ENCODE peak calls at places on chromosomes 2 and 18, in seven cellular contexts. F is SK-N-SH, V is H1, E is K562, H is HCT116, P is GM12878, C is HepG2. Q is an unnamed sample.

GRCh38 chr2:23504591-23504990 is 119.6 kb downstream of the KLHL29 start:
- DNase-seq in C (no peak), P (no peak), F (no peak), E (no peak), V (no peak), H (no peak), Q (no peak)

GRCh38 chr2:100781009-100781325 is 39.0 kb upstream of the NPAS2 start:
- DNase-seq in V (no peak), P (no peak), H (no peak), F (no peak), E (no peak), C (no peak), Q (no peak)

GRCh38 chr2:234996467-234997270 is 44.9 kb downstream of the SH3BP4 start:
- DNase-seq in H (no peak), P (no peak), V (peak), E (no peak), F (no peak), C (peak), Q (no peak)

GRCh38 chr2:60806988-60807681 is 51.1 kb downstream of the PAPOLG start:
- DNase-seq in H (no peak), F (peak), V (peak), C (no peak), E (peak), P (peak), Q (no peak)

GRCh38 chr2:10452334-10452733 is 4.2 kb upstream of the ODC1 start:
- DNase-seq in F (peak), C (peak), E (no peak), P (no peak), V (no peak), H (no peak), Q (no peak)

GRCh38 chr2:54667726-54668650 is 55.5 kb upstream of the EML6 start:
- DNase-seq in C (no peak), P (no peak), H (no peak), V (no peak), E (no peak), F (no peak), Q (no peak)

GRCh38 chr2:201218780-201219179 is 35.8 kb downstream of the CASP10 start:
- DNase-seq in H (no peak), F (no peak), P (no peak), V (no peak), C (no peak), E (no peak), Q (no peak)

GRCh38 chr2:535222-535621 is 142.0 kb downstream of the TMEM18 start:
- DNase-seq in C (no peak), P (no peak), F (no peak), E (no peak), H (peak), V (no peak), Q (no peak)

GRCh38 chr2:45651415-45652089 is at the start of gene PRKCE:
- DNase-seq in V (peak), C (no peak), H (no peak), F (peak), P (no peak), E (no peak), Q (no peak)

GRCh38 chr2:23330214-23330613 is 54.8 kb upstream of the KLHL29 start:
- DNase-seq in P (no peak), V (peak), E (peak), F (no peak), H (no peak), C (no peak), Q (no peak)

GRCh38 chr2:208064220-208064951 is 39.1 kb upstream of the PLEKHM3 start:
- DNase-seq in H (no peak), E (peak), V (no peak), P (peak), F (no peak), C (peak), Q (no peak)

GRCh38 chr18:67504739-67505138 is 11.8 kb downstream of the DSEL start:
- DNase-seq in E (no peak), F (no peak), C (no peak), V (no peak), P (no peak), H (no peak), Q (no peak)

GRCh38 chr18:76979906-76980305 is 152.7 kb downstream of the MBP start:
- DNase-seq in V (no peak), F (no peak), C (no peak), P (no peak), H (no peak), E (no peak), Q (no peak)

GRCh38 chr2:54207666-54208195 is 48.3 kb downstream of the TSPYL6 start:
- DNase-seq in P (no peak), H (no peak), F (peak), V (no peak), E (no peak), C (peak), Q (no peak)

GRCh38 chr2:58532641-58533040 is 291.5 kb upstream of the FANCL start:
- DNase-seq in F (peak), C (no peak), V (no peak), H (no peak), P (no peak), E (no peak), Q (no peak)

GRCh38 chr2:128727914-128728313 is 409.2 kb upstream of the HS6ST1 start:
- DNase-seq in F (no peak), E (no peak), P (no peak), V (no peak), C (no peak), H (no peak), Q (no peak)

GRCh38 chr2:309148-309969 is 21.5 kb upstream of the ALKAL2 start:
- DNase-seq in V (peak), F (no peak), C (no peak), E (no peak), P (no peak), H (no peak), Q (no peak)

GRCh38 chr2:85540131-85540587 is 1.2 kb downstream of the MAT2A start:
- DNase-seq in V (no peak), F (no peak), P (no peak), E (no peak), C (no peak), H (no peak), Q (no peak)

GRCh38 chr2:85602476-85603234 is at the start of gene TMEM150A:
- DNase-seq in E (peak), H (peak), P (peak), V (peak), F (peak), C (peak), Q (no peak)

GRCh38 chr2:35522434-35522833 is 833.1 kb upstream of the CRIM1 start:
- DNase-seq in P (no peak), H (no peak), C (no peak), E (no peak), F (no peak), V (no peak), Q (no peak)

GRCh38 chr2:215427585-215427984 is 8.3 kb downstream of the FN1 start:
- DNase-seq in H (no peak), V (no peak), F (no peak), C (no peak), E (no peak), P (no peak), Q (no peak)

GRCh38 chr2:156206355-156206754 is 126.2 kb downstream of the NR4A2 start:
- DNase-seq in H (no peak), E (no peak), V (no peak), C (no peak), F (no peak), P (no peak), Q (no peak)

GRCh38 chr2:215466097-215466909 is 30.4 kb upstream of the FN1 start:
- DNase-seq in H (no peak), F (no peak), V (no peak), E (no peak), C (no peak), P (no peak), Q (no peak)

GRCh38 chr2:37318401-37318800 is 6.2 kb downstream of the PRKD3 start:
- DNase-seq in P (peak), E (no peak), C (no peak), H (no peak), F (no peak), V (no peak), Q (no peak)

GRCh38 chr2:23411752-23412431 is 26.9 kb downstream of the KLHL29 start:
- DNase-seq in C (no peak), V (no peak), E (no peak), F (no peak), P (no peak), H (no peak), Q (no peak)

GRCh38 chr2:172698041-172698863 is 37.4 kb upstream of the RAPGEF4 start:
- DNase-seq in C (no peak), V (no peak), P (peak), E (no peak), H (peak), F (no peak), Q (no peak)

GRCh38 chr2:223219872-223220621 is 168.1 kb downstream of the KCNE4 start:
- DNase-seq in V (no peak), E (no peak), P (no peak), C (no peak), F (no peak), H (no peak), Q (no peak)

GRCh38 chr2:76997296-76997695 is 524.9 kb downstream of the LRRTM4 start:
- DNase-seq in P (no peak), E (no peak), C (no peak), H (no peak), F (no peak), V (no peak), Q (no peak)

GRCh38 chr2:141942006-141942789 is 188.6 kb downstream of the LRP1B start:
- DNase-seq in E (no peak), H (peak), P (no peak), V (no peak), F (no peak), C (no peak), Q (no peak)

GRCh38 chr2:33209976-33210375 is 263.2 kb downstream of the LTBP1 start:
- DNase-seq in F (no peak), H (no peak), P (no peak), E (no peak), V (no peak), C (no peak), Q (no peak)

GRCh38 chr2:78260861-78261260 is 738.7 kb upstream of the LRRTM4 start:
- DNase-seq in F (no peak), C (peak), H (no peak), P (no peak), V (no peak), E (no peak), Q (no peak)

GRCh38 chr18:58386780-58387179 is 242.1 kb downstream of the ALPK2 start:
- DNase-seq in H (no peak), P (no peak), E (no peak), C (no peak), F (no peak), V (peak), Q (no peak)

GRCh38 chr2:24886114-24886501 is 33.9 kb downstream of the ADCY3 start:
- DNase-seq in E (no peak), F (no peak), C (no peak), P (no peak), V (no peak), H (no peak), Q (no peak)

GRCh38 chr2:241978670-241979069 is 109.1 kb downstream of the RTP5 start:
- DNase-seq in P (no peak), V (no peak), C (no peak), E (no peak), H (no peak), F (no peak), Q (no peak)
- TF ChIP-seq SIN3A in P (no peak), V (no peak), C (no peak), E (no peak), H (no peak), F (no peak), Q (no peak)

GRCh38 chr18:55699233-55699765 is 111.3 kb upstream of the TCF4 start:
- DNase-seq in C (no peak), P (no peak), H (no peak), E (no peak), F (no peak), V (no peak), Q (no peak)
- H3K4me3 ChIP-seq in C (no peak), P (no peak), H (no peak), E (no peak), F (no peak), V (no peak), Q (no peak)

GRCh38 chr2:134917958-134918517 is 584 bp upstream of the CCNT2 start:
- DNase-seq in C (no peak), H (no peak), F (no peak), V (no peak), E (no peak), P (peak), Q (peak)

GRCh38 chr2:134917219-134917957 is 1.2 kb upstream of the CCNT2 start:
- DNase-seq in F (no peak), H (no peak), P (no peak), V (no peak), C (peak), E (no peak), Q (no peak)

GRCh38 chr2:134924912-134925311 is 6.3 kb downstream of the CCNT2 start:
- DNase-seq in E (no peak), P (no peak), F (no peak), C (peak), V (no peak), H (no peak), Q (no peak)

GRCh38 chr2:134918518-134919359 is at the start of gene CCNT2:
- DNase-seq in F (peak), E (peak), H (peak), V (peak), P (peak), C (peak), Q (peak)

DNA sequence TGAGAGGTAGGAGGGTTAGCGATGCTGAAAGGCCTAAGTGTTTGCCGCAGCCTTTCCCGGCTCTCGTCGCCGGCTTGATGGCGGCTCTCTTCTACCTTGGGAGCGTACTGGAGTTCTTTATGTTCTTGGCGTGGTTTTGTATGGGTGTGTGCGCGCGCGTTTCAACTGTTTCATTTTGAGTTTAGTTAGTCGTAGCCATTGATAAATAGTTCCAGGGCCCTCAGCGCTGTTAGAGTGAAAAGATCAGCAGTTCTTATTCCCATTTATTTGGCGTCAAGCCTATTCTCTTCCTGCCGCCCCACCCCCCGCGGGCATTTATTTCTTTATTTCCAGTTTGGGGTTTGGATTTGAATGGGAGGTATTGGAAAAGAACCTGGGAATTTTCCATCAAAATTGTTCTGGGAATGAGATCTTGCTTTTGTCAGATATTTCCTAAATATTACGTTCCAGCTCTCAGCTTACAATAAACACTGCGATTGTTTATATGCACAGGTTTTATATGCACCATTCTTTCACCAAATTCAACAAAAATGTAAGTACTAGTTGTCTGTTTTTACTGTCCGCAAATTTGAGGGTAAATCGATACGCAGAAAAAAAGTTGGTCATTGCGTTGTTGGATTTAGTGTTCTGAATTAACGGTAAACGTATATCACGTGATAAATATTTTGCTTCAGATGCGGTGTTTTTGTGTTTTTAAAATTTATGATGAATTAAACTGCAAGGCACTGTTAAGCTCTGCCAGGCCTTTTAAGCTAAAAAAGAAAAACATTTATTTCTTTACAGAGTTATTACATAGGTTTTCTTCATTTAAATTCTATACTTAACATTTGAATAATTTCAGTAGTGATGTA is 963 bp downstream of the CCNT2 start:
- DNase-seq in F (peak), E (no peak), V (no peak), C (no peak), P (no peak), H (no peak), Q (peak)
- TF ChIP-seq SIN3A in F (peak), E (no peak), V (peak), C (no peak), P (peak), H (no peak), Q (no peak)

DNA sequence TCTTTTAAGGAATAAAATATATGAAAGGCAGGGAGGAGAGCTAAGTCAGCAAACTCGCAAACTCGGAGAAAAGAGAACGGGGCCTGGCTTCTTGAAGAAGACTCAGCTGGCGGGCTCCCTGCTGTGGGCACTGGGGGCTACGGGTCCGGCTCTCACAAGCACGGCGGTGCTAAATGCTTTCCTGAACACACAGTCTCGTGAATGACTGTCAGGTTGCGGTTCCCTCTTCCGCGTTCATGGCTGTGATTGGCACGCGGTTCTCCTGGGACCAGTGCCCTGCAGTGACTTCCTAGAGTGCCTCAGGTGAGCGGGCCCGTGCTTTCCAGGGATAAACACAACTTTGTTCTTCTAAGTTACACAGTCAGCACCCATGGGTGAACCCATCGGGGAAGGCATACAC is 208.4 kb downstream of the HDAC4 start:
- DNase-seq in F (no peak), E (no peak), H (no peak), P (no peak), C (no peak), V (peak), Q (no peak)
- H3K4me3 ChIP-seq in F (no peak), E (no peak), H (no peak), P (no peak), C (no peak), V (no peak), Q (no peak)

GRCh38 chr2:216714412-216714775 is 19.0 kb upstream of the IGFBP5 start:
- DNase-seq in P (no peak), C (no peak), H (no peak), F (no peak), V (no peak), E (no peak), Q (no peak)
- TF ChIP-seq SIN3A in P (no peak), C (no peak), H (no peak), F (no peak), V (no peak), E (no peak), Q (no peak)

GRCh38 chr2:136116111-136116812 is 1.7 kb downstream of the CXCR4 start:
- DNase-seq in P (no peak), C (no peak), E (no peak), H (no peak), F (no peak), V (peak), Q (no peak)
- H3K4me3 ChIP-seq in P (peak), C (no peak), E (no peak), H (peak), F (peak), V (peak), Q (peak)

GRCh38 chr2:169001116-169001815 is 29.9 kb downstream of the ABCB11 start:
- DNase-seq in E (no peak), V (no peak), H (no peak), F (no peak), C (no peak), P (no peak), Q (no peak)

GRCh38 chr2:168997794-168998193 is 33.3 kb downstream of the ABCB11 start:
- DNase-seq in F (no peak), C (no peak), H (no peak), V (no peak), P (no peak), E (no peak), Q (no peak)

GRCh38 chr2:168999668-169000213 is 31.4 kb downstream of the ABCB11 start:
- DNase-seq in P (no peak), E (no peak), V (no peak), C (no peak), F (no peak), H (no peak), Q (no peak)

GRCh38 chr2:168997113-168997512 is 34.0 kb downstream of the ABCB11 start:
- DNase-seq in V (no peak), H (no peak), P (no peak), E (no peak), F (no peak), C (no peak), Q (no peak)

DNA sequence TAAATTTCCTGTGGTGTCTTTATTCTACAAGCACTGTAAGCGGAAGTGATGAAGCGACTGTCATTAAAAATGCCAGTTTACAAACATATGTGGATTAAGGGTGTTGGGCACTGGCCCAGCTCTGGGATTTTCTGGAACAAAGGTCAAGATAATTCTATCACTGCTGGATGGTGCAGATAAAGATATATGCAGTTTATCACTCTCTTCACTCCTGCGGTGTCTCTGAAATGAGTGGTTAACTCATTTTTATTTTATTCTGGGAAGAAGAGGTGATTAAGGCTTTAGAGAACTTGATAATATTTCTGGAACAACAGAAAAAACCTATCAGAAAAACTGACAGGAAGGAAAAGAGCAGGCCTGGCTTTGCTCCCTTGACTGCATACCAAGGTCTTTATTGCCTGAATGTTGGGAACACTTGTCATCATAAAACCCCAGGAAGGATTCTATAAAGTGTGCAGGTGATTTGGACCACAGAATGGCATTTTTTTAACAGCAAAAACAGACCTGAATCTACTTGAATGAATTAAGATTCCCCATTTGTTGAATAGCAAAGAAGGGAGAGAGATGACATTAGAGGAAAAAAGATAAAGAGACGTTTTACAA is 32.4 kb downstream of the ABCB11 start:
- DNase-seq in F (no peak), C (no peak), P (no peak), V (no peak), H (no peak), E (no peak), Q (no peak)
- TF ChIP-seq SIN3A in F (no peak), C (no peak), P (no peak), V (no peak), H (no peak), E (no peak), Q (no peak)

Q was measured in Panc1.